ENCODE peak calls at places on chromosomes 5 and 9, in six cellular contexts. M is C1 segment of cervical spinal cord; R is NCI-H774; N is brain microvascular endothelial cell; D is WTC11; Z is CD8-positive, alpha-beta T cell. G is an unnamed sample.

GRCh38 chr5:178576591-178577351 is 13.4 kb downstream of the COL23A1 start:
- DNase-seq in M (no peak), R (no peak), N (no peak), D (peak; percentile 57), Z (no peak), G (no peak)

GRCh38 chr5:83026930-83027687 is 50.1 kb downstream of the TMEM167A start:
- DNase-seq in M (no peak), R (no peak), N (no peak), D (peak; percentile 19), Z (no peak), G (no peak)

GRCh38 chr5:19886123-19886921 is 101.7 kb downstream of the CDH18 start:
- DNase-seq in M (no peak), R (no peak), N (peak; percentile 12), D (no peak), Z (no peak), G (no peak)

GRCh38 chr9:135343733-135344522 is 135.7 kb upstream of the PPP1R26 start:
- DNase-seq in M (no peak), R (peak; percentile 19), N (peak; percentile 26), D (peak; percentile 91), Z (peak; percentile 11), G (peak; percentile 14)

GRCh38 chr9:135286961-135287360 is 192.6 kb upstream of the PPP1R26 start:
- DNase-seq in M (no peak), R (no peak), N (no peak), D (no peak), Z (no peak), G (no peak)

GRCh38 chr9:136081113-136081825 is 13.8 kb downstream of the NACC2 start:
- DNase-seq in M (no peak), R (no peak), N (no peak), D (no peak), Z (no peak), G (no peak)

GRCh38 chr5:28408186-28408585 is 1369.8 kb upstream of the CDH9 start:
- DNase-seq in M (no peak), R (no peak), N (peak; percentile 91), D (no peak), Z (no peak), G (no peak)

GRCh38 chr5:122611401-122611800 is 163.5 kb upstream of the SNX2 start:
- DNase-seq in M (no peak), R (no peak), N (no peak), D (no peak), Z (no peak), G (no peak)

G was measured in effector CD4-positive, alpha-beta T cell.